ENCODE peak calls at places on chromosomes 12 and 14, in five cellular contexts. Y, X, B, S and L are unnamed samples.

GRCh38 chr12:43501705-43502104 is 50.3 kb downstream of the ADAMTS20 start:
- DNase-seq in B (no peak), X (no peak), S (peak; percentile 10), Y (no peak), L (no peak)

GRCh38 chr14:89383171-89383845 is 33.7 kb downstream of the FOXN3 start:
- DNase-seq in B (no peak), S (peak; percentile 57), X (no peak), Y (no peak), L (no peak)

GRCh38 chr12:77741974-77742517 is 88.6 kb upstream of the NAV3 start:
- DNase-seq in B (no peak), Y (no peak), S (no peak), X (no peak), L (no peak)

GRCh38 chr12:12901158-12901791 is 9.9 kb downstream of the GPRC5A start:
- DNase-seq in S (no peak), X (no peak), B (no peak), Y (no peak), L (no peak)

GRCh38 chr12:120225852-120226640 is 25.1 kb upstream of the RPLP0 start:
- DNase-seq in B (no peak), X (no peak), Y (peak; percentile 53), S (peak; percentile 49), L (no peak)

GRCh38 chr12:122139266-122139665 is 34.8 kb downstream of the IL31 start:
- DNase-seq in S (no peak), Y (no peak), B (no peak), X (no peak), L (no peak)

GRCh38 chr12:43882578-43883178 is 46.8 kb downstream of the TMEM117 start:
- DNase-seq in S (peak; percentile 56), Y (peak; percentile 36), X (no peak), B (no peak), L (no peak)

GRCh38 chr14:68424443-68425172 is 368.3 kb downstream of the ZFP36L1 start:
- DNase-seq in S (no peak), X (no peak), Y (no peak), B (no peak), L (no peak)

GRCh38 chr12:115354007-115354452 is 670.1 kb upstream of the TBX3 start:
- DNase-seq in S (no peak), X (no peak), Y (no peak), B (no peak), L (no peak)

GRCh38 chr12:48973531-48973930 is 2.0 kb upstream of the WNT10B start:
- DNase-seq in S (no peak), X (no peak), B (no peak), Y (peak; percentile 51), L (no peak)

GRCh38 chr12:124352839-124353238 is 57.9 kb downstream of the RFLNA start:
- DNase-seq in S (no peak), B (no peak), X (no peak), Y (peak; percentile 62), L (no peak)

GRCh38 chr12:110347767-110348166 is 55.7 kb downstream of the ANAPC7 start:
- DNase-seq in Y (no peak), B (no peak), X (no peak), S (no peak), L (no peak)

GRCh38 chr14:31090872-31091764 is 64.9 kb upstream of the STRN3 start:
- DNase-seq in S (no peak), B (no peak), Y (no peak), X (no peak), L (no peak)

DNA sequence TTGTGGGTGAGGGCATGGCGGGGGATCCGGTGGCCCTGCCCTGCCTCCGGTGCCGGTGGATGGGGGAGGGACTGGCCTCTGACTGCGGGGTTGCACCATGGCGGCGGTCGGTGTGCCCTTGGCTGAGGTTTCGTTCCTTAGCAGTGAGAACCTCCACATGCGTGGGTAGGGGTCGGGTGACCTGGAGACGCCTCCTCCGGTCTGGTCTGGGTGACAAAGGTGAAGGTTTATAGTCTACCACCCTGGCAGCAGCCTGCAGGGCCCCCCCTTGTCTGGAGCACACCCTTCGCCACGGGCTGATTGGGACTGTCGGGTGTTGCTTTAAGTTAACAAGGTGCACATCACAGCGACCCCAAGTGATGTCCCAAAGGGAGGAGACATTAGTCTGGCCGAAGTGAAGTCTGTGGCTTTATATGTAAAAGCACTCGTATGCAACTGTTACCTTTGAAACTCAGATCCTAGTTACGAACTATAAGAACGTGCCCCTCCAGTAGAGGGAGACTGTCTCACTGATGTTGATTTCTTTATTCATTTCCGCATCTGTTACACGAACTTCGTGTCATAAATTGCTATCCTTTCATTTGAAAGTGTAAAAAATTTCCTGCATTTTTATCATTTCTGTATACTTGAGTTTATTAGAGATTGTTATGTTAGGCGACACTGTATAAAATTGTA is 74.4 kb downstream of the WDR20 start:
- DNase-seq in X (no peak), Y (no peak), B (no peak), S (peak; percentile 18), L (no peak)
- TF ChIP-seq CTCF in X (no peak), Y (no peak), B (no peak), S (peak; percentile 71), L (no peak)

GRCh38 chr12:64671682-64672081 is 61.4 kb downstream of the RASSF3 start:
- DNase-seq in X (no peak), Y (no peak), S (no peak), B (no peak), L (no peak)

GRCh38 chr12:64672925-64673409 is 62.7 kb downstream of the RASSF3 start:
- DNase-seq in B (no peak), S (peak; percentile 18), Y (no peak), X (no peak), L (no peak)

GRCh38 chr12:64670039-64670438 is 59.7 kb downstream of the RASSF3 start:
- DNase-seq in Y (no peak), X (no peak), S (peak; percentile 27), B (no peak), L (no peak)

GRCh38 chr12:64669270-64669842 is 59.1 kb downstream of the RASSF3 start:
- DNase-seq in B (peak; percentile 18), X (no peak), S (peak; percentile 77), Y (no peak), L (no peak)

GRCh38 chr12:64670856-64671639 is 60.8 kb downstream of the RASSF3 start:
- DNase-seq in X (no peak), B (no peak), S (no peak), Y (no peak), L (no peak)
- H3K27ac ChIP-seq in X (peak overlapping the region; percentile 88), B (peak overlapping the region; percentile 77), S (no peak overlapping the region), Y (peak overlapping the region; percentile 82), L (no peak overlapping the region)

DNA sequence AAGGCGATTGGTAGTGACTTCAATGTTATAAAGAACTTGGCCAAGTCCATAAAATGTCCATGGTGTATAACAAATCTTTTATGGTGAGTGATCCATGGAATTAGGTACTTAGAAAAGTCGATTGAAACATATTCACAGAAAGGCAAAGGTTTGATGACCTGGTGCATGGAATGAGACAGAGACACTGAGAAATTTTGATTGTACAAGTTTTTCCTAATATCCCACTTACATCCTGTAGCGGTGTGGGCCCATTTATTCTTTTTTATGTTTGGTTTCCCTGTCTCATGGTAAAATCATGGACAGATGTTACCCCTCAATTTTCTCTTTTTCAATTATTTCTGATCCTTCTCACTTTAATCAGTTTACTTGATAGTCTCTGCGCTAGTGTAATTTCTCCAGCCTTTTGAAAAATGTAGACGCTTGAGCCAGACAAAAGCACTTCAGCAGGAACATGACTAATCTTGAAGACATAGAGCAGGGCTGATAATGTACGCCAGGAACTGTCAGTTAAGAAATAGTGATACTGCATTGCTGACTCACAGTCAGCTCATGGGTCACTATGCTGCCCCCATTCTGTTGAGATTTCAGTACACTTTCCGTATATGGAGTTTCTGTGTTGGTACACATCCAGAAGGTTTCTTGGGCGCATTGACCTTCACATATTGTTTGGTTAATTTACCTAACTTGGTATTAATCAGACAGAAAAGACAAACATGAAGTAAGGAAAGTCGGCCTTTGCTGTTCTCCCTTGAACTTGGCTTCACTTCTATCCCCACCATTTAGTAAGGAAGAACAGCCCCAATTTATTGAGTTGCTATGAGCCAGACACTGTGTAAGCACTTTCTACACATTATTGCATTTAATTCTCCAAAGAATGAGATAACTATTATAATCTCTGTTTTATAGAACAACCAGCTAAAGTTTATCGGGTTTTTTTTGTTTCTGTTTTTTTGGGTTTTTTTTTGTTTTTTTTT is 841.7 kb downstream of the DIO2 start:
- DNase-seq in S (no peak), B (no peak), X (no peak), Y (no peak), L (no peak)
- TF ChIP-seq CTCF in S (no peak), B (no peak), X (no peak), Y (no peak), L (no peak)

DNA sequence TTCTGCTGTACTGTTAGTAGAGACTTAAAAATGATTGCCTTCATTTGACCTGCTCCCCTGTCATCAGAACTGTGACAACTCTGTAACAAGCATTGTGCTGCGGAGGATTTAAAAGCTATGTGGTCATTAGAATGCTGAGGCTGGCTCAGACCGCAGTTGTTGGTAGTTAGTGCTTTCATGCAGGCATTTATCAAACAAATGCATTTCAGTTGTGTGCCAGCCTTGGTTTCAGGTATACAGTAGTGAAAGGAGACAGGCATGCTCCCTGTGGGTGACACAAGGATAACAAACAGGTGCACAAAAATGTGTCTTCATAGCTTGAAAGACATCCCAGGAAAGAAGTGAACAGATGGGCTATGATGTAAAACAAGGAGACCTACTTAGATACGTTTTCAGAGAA is 60.6 kb downstream of the MARK3 start:
- DNase-seq in B (no peak), X (no peak), S (no peak), Y (no peak), L (no peak)
- H3K27ac ChIP-seq in B (no peak overlapping the region), X (no peak overlapping the region), S (no peak overlapping the region), Y (peak overlapping the region; percentile 43), L (no peak overlapping the region)